ENCODE peak calls at places on chromosomes 13 and 19, in four cellular contexts. A is sciatic nerve; Y is activated CD4-positive, CD25-positive, alpha-beta regulatory T cell treated with anti-CD3 and anti-CD28 coated beads, Interleukin-2, amount 50 U/mL, for 16 hours; J is cerebellum. L is an unnamed sample.
A peak's percentile ranks its signal among the peaks of the same experiment; 100 is the strongest.

GRCh38 chr19:48985711-48986110 is 7.4 kb downstream of the GYS1 start:
- DNase-seq in A (no peak), Y (no peak), J (no peak), L (no peak)

GRCh38 chr19:35262101-35262761 is 6.5 kb upstream of the USF2 start:
- DNase-seq in A (peak; percentile 51), Y (no peak), J (no peak), L (peak; percentile 24)

GRCh38 chr19:19366691-19367396 is 38.6 kb upstream of the GATAD2A start:
- DNase-seq in A (no peak), Y (peak; percentile 50), J (peak; percentile 73), L (peak; percentile 88)

GRCh38 chr13:33052446-33052845 is 36.2 kb downstream of the KL start:
- DNase-seq in A (no peak), Y (no peak), J (no peak), L (no peak)

GRCh38 chr13:39052944-39053343 is 14.7 kb downstream of the NHLRC3 start:
- DNase-seq in A (no peak), Y (no peak), J (no peak), L (no peak)

GRCh38 chr19:58181902-58182576 is 822 bp upstream of the ZNF274 start:
- DNase-seq in A (no peak), Y (peak; percentile 24), J (peak; percentile 33), L (peak; percentile 50)

GRCh38 chr13:49927755-49928154 is 8.4 kb downstream of the SPRYD7 start:
- DNase-seq in A (no peak), Y (no peak), J (no peak), L (no peak)

GRCh38 chr19:39082745-39083598 is 1.2 kb upstream of the ACP7 start:
- DNase-seq in A (no peak), Y (no peak), J (peak; percentile 72), L (no peak)

GRCh38 chr13:33636955-33637670 is 180.8 kb upstream of the RFC3 start:
- DNase-seq in A (no peak), Y (no peak), J (no peak), L (no peak)